ENCODE peak calls at places on chromosome 7, in four cellular contexts. One of them, this sample, is unnamed.
A peak's percentile ranks its signal among the peaks of the same experiment; 100 is the strongest.

GRCh38 chr7:101625076-101625914 is 3.8 kb downstream of the MYL10 start:
- DNase-seq in left ventricle myocardium inferior: no peak
- DNase-seq in right atrium auricular region: no peak
- DNase-seq in tibial artery: no peak
- DNase-seq in this sample: no peak

GRCh38 chr7:37359662-37360444 is 88.8 kb downstream of the ELMO1 start:
- DNase-seq in tibial artery: no peak
- DNase-seq in right atrium auricular region: no peak
- DNase-seq in left ventricle myocardium inferior: no peak
- DNase-seq in this sample: no peak

GRCh38 chr7:6271694-6272371 is 591 bp downstream of the CYTH3 start:
- DNase-seq in right atrium auricular region: no peak
- DNase-seq in left ventricle myocardium inferior: peak; percentile 29
- DNase-seq in tibial artery: peak; percentile 69
- DNase-seq in this sample: peak; percentile 78

GRCh38 chr7:77687747-77688144 is 8.5 kb upstream of the RSBN1L start:
- DNase-seq in tibial artery: no peak
- DNase-seq in right atrium auricular region: no peak
- DNase-seq in left ventricle myocardium inferior: no peak
- DNase-seq in this sample: no peak

GRCh38 chr7:98548981-98549380 is 68.1 kb upstream of the NPTX2 start:
- DNase-seq in left ventricle myocardium inferior: no peak
- DNase-seq in tibial artery: no peak
- DNase-seq in right atrium auricular region: no peak
- DNase-seq in this sample: peak; percentile 24

GRCh38 chr7:8564296-8564695 is 130.9 kb downstream of the NXPH1 start:
- DNase-seq in tibial artery: no peak
- DNase-seq in right atrium auricular region: no peak
- DNase-seq in left ventricle myocardium inferior: no peak
- DNase-seq in this sample: no peak

GRCh38 chr7:45180084-45180986 is 22.7 kb downstream of the RAMP3 start:
- DNase-seq in left ventricle myocardium inferior: no peak
- DNase-seq in tibial artery: peak; percentile 39
- DNase-seq in right atrium auricular region: no peak
- DNase-seq in this sample: peak; percentile 43

GRCh38 chr7:28033386-28033785 is 147.2 kb downstream of the JAZF1 start:
- DNase-seq in tibial artery: no peak
- DNase-seq in right atrium auricular region: no peak
- DNase-seq in left ventricle myocardium inferior: no peak
- DNase-seq in this sample: no peak

GRCh38 chr7:104142147-104142546 is 65.7 kb downstream of the ORC5 start:
- DNase-seq in left ventricle myocardium inferior: no peak
- DNase-seq in tibial artery: no peak
- DNase-seq in right atrium auricular region: no peak
- DNase-seq in this sample: no peak

GRCh38 chr7:45001138-45001694 is 1.2 kb downstream of the CCM2 start:
- DNase-seq in right atrium auricular region: no peak
- DNase-seq in left ventricle myocardium inferior: no peak
- DNase-seq in tibial artery: peak; percentile 44
- DNase-seq in this sample: no peak

GRCh38 chr7:157656195-157656769 is 319.5 kb downstream of the DNAJB6 start:
- DNase-seq in right atrium auricular region: no peak
- DNase-seq in tibial artery: peak; percentile 51
- DNase-seq in left ventricle myocardium inferior: no peak
- DNase-seq in this sample: no peak

GRCh38 chr7:46315891-46316290 is 394.8 kb upstream of the IGFBP3 start:
- DNase-seq in left ventricle myocardium inferior: no peak
- DNase-seq in tibial artery: no peak
- DNase-seq in right atrium auricular region: no peak
- DNase-seq in this sample: no peak

GRCh38 chr7:128591705-128592104 is 80.4 kb upstream of the GARIN1A start:
- DNase-seq in left ventricle myocardium inferior: no peak
- DNase-seq in tibial artery: no peak
- DNase-seq in right atrium auricular region: no peak
- DNase-seq in this sample: no peak

GRCh38 chr7:73304071-73304470 is 4.6 kb downstream of the NSUN5 start:
- DNase-seq in right atrium auricular region: peak; percentile 40
- DNase-seq in tibial artery: peak; percentile 49
- DNase-seq in left ventricle myocardium inferior: no peak
- DNase-seq in this sample: no peak

GRCh38 chr7:17207220-17207619 is 91.2 kb upstream of the AHR start:
- DNase-seq in left ventricle myocardium inferior: no peak
- DNase-seq in tibial artery: no peak
- DNase-seq in right atrium auricular region: no peak
- DNase-seq in this sample: no peak

GRCh38 chr7:116525913-116526857 is 1.3 kb downstream of the CAV1 start:
- DNase-seq in tibial artery: peak; percentile 92
- DNase-seq in left ventricle myocardium inferior: peak; percentile 85
- DNase-seq in right atrium auricular region: peak; percentile 85
- DNase-seq in this sample: peak; percentile 91

GRCh38 chr7:10939237-10939910 is 34.3 kb upstream of the PHF14 start:
- DNase-seq in tibial artery: no peak
- DNase-seq in right atrium auricular region: no peak
- DNase-seq in left ventricle myocardium inferior: no peak
- DNase-seq in this sample: no peak

GRCh38 chr7:26898917-26899316 is 34.5 kb upstream of the SKAP2 start:
- DNase-seq in right atrium auricular region: no peak
- DNase-seq in tibial artery: no peak
- DNase-seq in left ventricle myocardium inferior: no peak
- DNase-seq in this sample: no peak

GRCh38 chr7:158885624-158886023 is 29.3 kb downstream of the DYNC2I1 start:
- DNase-seq in tibial artery: no peak
- DNase-seq in left ventricle myocardium inferior: no peak
- DNase-seq in right atrium auricular region: no peak
- DNase-seq in this sample: no peak

GRCh38 chr7:18457832-18458231 is 37.7 kb upstream of the HDAC9 start:
- DNase-seq in tibial artery: no peak
- DNase-seq in left ventricle myocardium inferior: no peak
- DNase-seq in right atrium auricular region: no peak
- DNase-seq in this sample: no peak

GRCh38 chr7:2698581-2699288 is 10.7 kb downstream of the AMZ1 start:
- DNase-seq in tibial artery: no peak
- DNase-seq in right atrium auricular region: no peak
- DNase-seq in left ventricle myocardium inferior: no peak
- DNase-seq in this sample: no peak

GRCh38 chr7:36639826-36640225 is 84.5 kb downstream of the AOAH start:
- DNase-seq in right atrium auricular region: no peak
- DNase-seq in left ventricle myocardium inferior: no peak
- DNase-seq in tibial artery: no peak
- DNase-seq in this sample: no peak

GRCh38 chr7:26857534-26858228 is 6.7 kb downstream of the SKAP2 start:
- DNase-seq in tibial artery: no peak
- DNase-seq in right atrium auricular region: no peak
- DNase-seq in left ventricle myocardium inferior: no peak
- DNase-seq in this sample: peak; percentile 47

DNA sequence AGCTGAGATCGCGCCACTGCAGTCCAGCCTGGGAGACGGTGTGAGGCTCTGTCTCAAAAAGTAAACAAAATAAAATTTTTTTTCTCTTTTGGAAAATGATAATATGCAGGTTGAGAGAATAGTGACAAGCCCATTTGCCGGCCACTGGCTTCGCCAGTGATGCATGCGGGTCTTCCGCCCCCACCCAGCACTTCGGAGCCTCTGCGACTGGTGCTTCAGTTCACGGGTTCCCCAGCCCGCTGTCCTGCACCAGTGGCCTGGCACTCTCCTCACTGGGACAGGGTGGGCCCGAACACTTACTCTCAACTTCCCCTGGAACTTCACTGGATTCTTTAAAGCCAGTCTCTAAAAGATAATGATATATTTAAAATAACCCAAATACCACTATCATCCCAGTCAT is 2.7 kb downstream of the SUN1 start:
- DNase-seq in right atrium auricular region: no peak
- DNase-seq in tibial artery: no peak
- DNase-seq in left ventricle myocardium inferior: no peak
- DNase-seq in this sample: no peak
- H3K4me1 ChIP-seq in right atrium auricular region: no peaks in the 10 kb centered on the region
- H3K4me1 ChIP-seq in tibial artery: peaks cover 70% of the 10 kb centered on the region
- H3K4me1 ChIP-seq in left ventricle myocardium inferior: peaks cover 91% of the 10 kb centered on the region
- H3K4me1 ChIP-seq in this sample: peaks cover 4% of the 10 kb centered on the region

GRCh38 chr7:150973571-150974451 is 4.3 kb downstream of the KCNH2 start:
- DNase-seq in tibial artery: no peak
- DNase-seq in right atrium auricular region: no peak
- DNase-seq in left ventricle myocardium inferior: no peak
- DNase-seq in this sample: no peak
- H3K4me1 ChIP-seq in tibial artery: peaks cover 29% of the 10 kb centered on the region
- H3K4me1 ChIP-seq in right atrium auricular region: no peaks in the 10 kb centered on the region
- H3K4me1 ChIP-seq in left ventricle myocardium inferior: peaks cover 87% of the 10 kb centered on the region
- H3K4me1 ChIP-seq in this sample: no peaks in the 10 kb centered on the region

GRCh38 chr7:102874966-102875365 is 37.8 kb upstream of the LRRC17 start:
- DNase-seq in right atrium auricular region: no peak
- DNase-seq in tibial artery: no peak
- DNase-seq in left ventricle myocardium inferior: no peak
- DNase-seq in this sample: no peak
- H3K4me1 ChIP-seq in right atrium auricular region: no peaks in the 10 kb centered on the region
- H3K4me1 ChIP-seq in tibial artery: peaks cover 13% of the 10 kb centered on the region
- H3K4me1 ChIP-seq in left ventricle myocardium inferior: no peaks in the 10 kb centered on the region
- H3K4me1 ChIP-seq in this sample: no peaks in the 10 kb centered on the region

GRCh38 chr7:12131122-12131521 is 80.0 kb upstream of the TMEM106B start:
- DNase-seq in tibial artery: no peak
- DNase-seq in left ventricle myocardium inferior: no peak
- DNase-seq in right atrium auricular region: no peak
- DNase-seq in this sample: no peak
- H3K4me1 ChIP-seq in tibial artery: no peaks in the 10 kb centered on the region
- H3K4me1 ChIP-seq in left ventricle myocardium inferior: no peaks in the 10 kb centered on the region
- H3K4me1 ChIP-seq in right atrium auricular region: no peaks in the 10 kb centered on the region
- H3K4me1 ChIP-seq in this sample: no peaks in the 10 kb centered on the region

GRCh38 chr7:108322899-108323298 is 133.3 kb downstream of the NRCAM start:
- DNase-seq in tibial artery: no peak
- DNase-seq in right atrium auricular region: no peak
- DNase-seq in left ventricle myocardium inferior: no peak
- DNase-seq in this sample: no peak

GRCh38 chr7:108326938-108327337 is 129.3 kb downstream of the NRCAM start:
- DNase-seq in right atrium auricular region: no peak
- DNase-seq in left ventricle myocardium inferior: no peak
- DNase-seq in tibial artery: no peak
- DNase-seq in this sample: no peak

GRCh38 chr7:108323305-108323832 is 132.9 kb downstream of the NRCAM start:
- DNase-seq in tibial artery: no peak
- DNase-seq in right atrium auricular region: no peak
- DNase-seq in left ventricle myocardium inferior: no peak
- DNase-seq in this sample: no peak

GRCh38 chr7:108321359-108321758 is 134.9 kb downstream of the NRCAM start:
- DNase-seq in left ventricle myocardium inferior: no peak
- DNase-seq in tibial artery: no peak
- DNase-seq in right atrium auricular region: no peak
- DNase-seq in this sample: no peak

GRCh38 chr7:108324053-108325038 is 131.9 kb downstream of the NRCAM start:
- DNase-seq in right atrium auricular region: no peak
- DNase-seq in tibial artery: no peak
- DNase-seq in left ventricle myocardium inferior: no peak
- DNase-seq in this sample: no peak
- H3K4me1 ChIP-seq in right atrium auricular region: no peaks in the 10 kb centered on the region
- H3K4me1 ChIP-seq in tibial artery: no peaks in the 10 kb centered on the region
- H3K4me1 ChIP-seq in left ventricle myocardium inferior: no peaks in the 10 kb centered on the region
- H3K4me1 ChIP-seq in this sample: no peaks in the 10 kb centered on the region

DNA sequence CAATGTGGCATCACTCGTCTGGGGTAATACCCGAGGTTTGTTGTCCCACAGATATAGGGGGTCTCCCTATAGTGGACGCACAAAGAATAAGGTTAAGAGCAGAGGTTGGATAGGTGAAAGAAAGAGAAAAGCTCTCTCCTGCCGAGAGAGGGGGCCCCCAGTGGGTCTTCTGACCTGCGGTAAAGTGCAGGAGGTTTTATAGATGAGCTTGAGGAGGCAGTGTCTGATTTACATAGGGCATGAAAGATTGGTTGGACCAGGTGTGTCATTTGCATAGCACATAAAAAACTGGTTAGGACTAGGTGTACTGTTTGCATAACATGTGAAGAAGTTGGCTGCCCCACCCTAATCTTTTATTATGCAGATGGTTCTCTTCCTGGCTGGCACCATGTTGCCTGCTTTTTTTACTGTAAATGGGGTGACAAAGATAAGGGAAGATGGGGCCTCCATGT is 11.8 kb downstream of the CYP3A43 start:
- DNase-seq in tibial artery: no peak
- DNase-seq in left ventricle myocardium inferior: no peak
- DNase-seq in right atrium auricular region: no peak
- DNase-seq in this sample: no peak
- H3K4me1 ChIP-seq in tibial artery: no peaks in the 10 kb centered on the region
- H3K4me1 ChIP-seq in left ventricle myocardium inferior: no peaks in the 10 kb centered on the region
- H3K4me1 ChIP-seq in right atrium auricular region: no peaks in the 10 kb centered on the region
- H3K4me1 ChIP-seq in this sample: no peaks in the 10 kb centered on the region

DNA sequence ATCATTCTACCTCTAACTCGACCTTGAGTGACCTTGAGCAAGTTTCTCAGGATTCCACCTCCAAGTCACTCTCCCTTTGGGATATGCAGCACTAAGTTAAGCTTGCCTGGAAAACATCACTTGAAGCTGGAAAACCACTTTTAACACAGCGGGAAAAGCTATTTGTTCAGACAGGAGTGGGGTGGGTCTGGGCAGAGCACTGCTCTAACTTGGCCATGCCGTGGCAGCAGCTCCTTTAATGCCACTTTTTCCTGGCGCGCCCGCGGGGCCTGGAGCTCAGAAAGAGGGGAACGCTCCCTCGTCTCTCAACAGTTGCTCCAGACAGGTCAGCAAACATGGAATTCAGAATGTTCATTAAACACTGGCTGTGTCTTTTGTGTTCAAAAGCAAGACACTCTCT is 35.4 kb downstream of the EGFR start:
- DNase-seq in left ventricle myocardium inferior: no peak
- DNase-seq in right atrium auricular region: no peak
- DNase-seq in tibial artery: peak; percentile 72
- DNase-seq in this sample: peak; percentile 73
- H3K4me1 ChIP-seq in left ventricle myocardium inferior: peaks cover 45% of the 10 kb centered on the region
- H3K4me1 ChIP-seq in right atrium auricular region: no peaks in the 10 kb centered on the region
- H3K4me1 ChIP-seq in tibial artery: peaks cover 66% of the 10 kb centered on the region
- H3K4me1 ChIP-seq in this sample: no peaks in the 10 kb centered on the region

GRCh38 chr7:99788554-99788953 is 4.6 kb upstream of the CYP3A4 start:
- DNase-seq in tibial artery: no peak
- DNase-seq in right atrium auricular region: no peak
- DNase-seq in left ventricle myocardium inferior: no peak
- DNase-seq in this sample: no peak
- H3K4me1 ChIP-seq in tibial artery: no peaks in the 10 kb centered on the region
- H3K4me1 ChIP-seq in right atrium auricular region: no peaks in the 10 kb centered on the region
- H3K4me1 ChIP-seq in left ventricle myocardium inferior: no peaks in the 10 kb centered on the region
- H3K4me1 ChIP-seq in this sample: no peaks in the 10 kb centered on the region

GRCh38 chr7:138546064-138546619 is 86.1 kb downstream of the TRIM24 start:
- DNase-seq in right atrium auricular region: no peak
- DNase-seq in left ventricle myocardium inferior: no peak
- DNase-seq in tibial artery: no peak
- DNase-seq in this sample: no peak
- H3K4me1 ChIP-seq in right atrium auricular region: no peaks in the 10 kb centered on the region
- H3K4me1 ChIP-seq in left ventricle myocardium inferior: peaks cover 8% of the 10 kb centered on the region
- H3K4me1 ChIP-seq in tibial artery: no peaks in the 10 kb centered on the region
- H3K4me1 ChIP-seq in this sample: no peaks in the 10 kb centered on the region